ENCODE peak calls at places on chromosomes 7 and 10, in seven cellular contexts. G is psoas muscle, J is AG04450, B is AG10803, L is lung, W is PC-3, R is stomach. O is an unnamed sample.

GRCh38 chr10:113540845-113541553 is 11.9 kb upstream of the HABP2 start:
- DNase-seq in G (no peak), W (peak), R (no peak), J (no peak), L (no peak), B (no peak), O (no peak)

GRCh38 chr7:121480566-121481335 is 84.6 kb upstream of the FAM3C start:
- DNase-seq in J (no peak), G (no peak), L (no peak), B (no peak), W (no peak), R (no peak), O (peak)

GRCh38 chr10:79457256-79457785 is 11.9 kb upstream of the ZCCHC24 start:
- DNase-seq in G (no peak), W (no peak), L (no peak), R (no peak), J (no peak), B (no peak), O (no peak)

GRCh38 chr10:112374724-112375541 is 1.0 kb downstream of the ACSL5 start:
- DNase-seq in W (no peak), L (no peak), B (no peak), R (no peak), G (no peak), J (no peak), O (no peak)

GRCh38 chr7:110373514-110374258 is 717.2 kb upstream of the LRRN3 start:
- DNase-seq in W (no peak), G (no peak), L (no peak), R (no peak), J (peak), B (no peak), O (peak)

GRCh38 chr10:63866747-63867140 is 345.5 kb downstream of the REEP3 start:
- DNase-seq in R (no peak), L (no peak), B (no peak), G (no peak), J (no peak), W (peak), O (peak)

GRCh38 chr10:131271966-131272365 is 39.6 kb downstream of the TCERG1L start:
- DNase-seq in W (no peak), J (no peak), R (no peak), L (no peak), B (no peak), G (no peak), O (no peak)

GRCh38 chr7:139828880-139829653 is at the start of gene TBXAS1:
- DNase-seq in J (no peak), R (peak), G (no peak), L (peak), B (no peak), W (peak), O (no peak)

GRCh38 chr10:126041804-126042231 is 145.5 kb downstream of the FANK1 start:
- DNase-seq in J (no peak), B (peak), L (peak), R (peak), W (no peak), G (peak), O (peak)

GRCh38 chr10:31134303-31134928 is 102.8 kb upstream of the ZNF438 start:
- DNase-seq in R (no peak), B (peak), J (no peak), G (peak), L (peak), W (peak), O (peak)

GRCh38 chr10:25501912-25502311 is 327.1 kb downstream of the GPR158 start:
- DNase-seq in L (no peak), J (no peak), B (no peak), R (no peak), W (no peak), G (no peak), O (no peak)

GRCh38 chr7:158867214-158867984 is 11.0 kb downstream of the DYNC2I1 start:
- DNase-seq in G (no peak), B (no peak), R (no peak), L (no peak), J (no peak), W (no peak), O (no peak)

GRCh38 chr7:22613466-22613865 is 113.5 kb upstream of the STEAP1B start:
- DNase-seq in R (no peak), J (no peak), W (no peak), B (peak), L (no peak), G (no peak), O (no peak)

GRCh38 chr7:92641921-92642511 is 51.8 kb upstream of the FAM133B start:
- DNase-seq in W (peak), J (peak), L (no peak), B (peak), R (no peak), G (no peak), O (peak)

GRCh38 chr10:12635127-12635541 is 285.8 kb downstream of the CAMK1D start:
- DNase-seq in W (peak), R (no peak), J (no peak), L (no peak), G (no peak), B (no peak), O (peak)

GRCh38 chr10:102422586-102423129 is 2.0 kb downstream of the FBXL15 start:
- DNase-seq in R (peak), W (peak), J (no peak), L (peak), B (peak), G (peak), O (peak)

GRCh38 chr10:49008505-49009202 is 69.0 kb upstream of the LRRC18 start:
- DNase-seq in J (no peak), R (no peak), W (no peak), L (no peak), G (no peak), B (no peak), O (no peak)

GRCh38 chr10:61257956-61258496 is 195.2 kb downstream of the TMEM26 start:
- DNase-seq in G (no peak), L (no peak), W (peak), J (peak), B (peak), R (no peak), O (peak)

GRCh38 chr10:124066744-124067714 is 26.4 kb downstream of the CHST15 start:
- DNase-seq in R (no peak), G (no peak), B (no peak), L (no peak), W (no peak), J (no peak), O (no peak)

GRCh38 chr7:26208040-26208439 is 6.5 kb downstream of the CBX3 start:
- DNase-seq in L (no peak), J (no peak), B (no peak), G (no peak), R (no peak), W (no peak), O (no peak)

GRCh38 chr10:27794157-27794556 is 48.5 kb upstream of the MKX start:
- DNase-seq in W (no peak), B (peak), G (no peak), R (no peak), L (no peak), J (no peak), O (peak)

GRCh38 chr7:17369686-17370426 is 71.4 kb downstream of the AHR start:
- DNase-seq in L (peak), J (peak), B (peak), R (no peak), W (peak), G (no peak), O (peak)

GRCh38 chr10:101774589-101775272 is 1.2 kb downstream of the FGF8 start:
- DNase-seq in R (peak), G (no peak), W (no peak), L (no peak), J (no peak), B (no peak), O (no peak)

GRCh38 chr10:117175215-117175900 is 21.9 kb upstream of the KCNK18 start:
- DNase-seq in B (no peak), W (no peak), R (no peak), G (peak), J (no peak), L (peak), O (no peak)

GRCh38 chr10:3031490-3031889 is 35.9 kb upstream of the PFKP start:
- DNase-seq in J (no peak), B (no peak), G (no peak), L (no peak), R (no peak), W (peak), O (no peak)

GRCh38 chr7:25246306-25246705 is 18.0 kb upstream of the NPVF start:
- DNase-seq in W (no peak), J (no peak), L (no peak), G (no peak), R (no peak), B (no peak), O (no peak)

GRCh38 chr10:12717981-12718707 is 283.4 kb downstream of the CCDC3 start:
- DNase-seq in W (peak), R (no peak), J (no peak), G (no peak), B (no peak), L (no peak), O (peak)

GRCh38 chr7:91710896-91711295 is 169.6 kb downstream of the MTERF1 start:
- DNase-seq in L (no peak), G (no peak), R (no peak), J (no peak), W (no peak), B (peak), O (peak)

GRCh38 chr7:279821-280220 is 10.1 kb upstream of the FOXL3 start:
- DNase-seq in B (no peak), R (no peak), J (no peak), G (peak), W (no peak), L (no peak), O (no peak)

GRCh38 chr7:17121671-17122070 is 176.8 kb upstream of the AHR start:
- DNase-seq in J (no peak), G (no peak), W (no peak), R (no peak), B (no peak), L (no peak), O (no peak)

GRCh38 chr7:149475121-149476045 is 14.5 kb upstream of the ZNF777 start:
- DNase-seq in R (no peak), L (no peak), B (no peak), W (no peak), J (no peak), G (no peak), O (no peak)

GRCh38 chr7:149476791-149477190 is 15.9 kb upstream of the ZNF777 start:
- DNase-seq in B (no peak), G (no peak), R (no peak), L (no peak), W (no peak), J (no peak), O (no peak)

GRCh38 chr7:149473251-149473650 is 12.4 kb upstream of the ZNF777 start:
- DNase-seq in W (no peak), J (no peak), G (no peak), B (no peak), L (no peak), R (no peak), O (no peak)

GRCh38 chr7:149471289-149471953 is 10.6 kb upstream of the ZNF777 start:
- DNase-seq in J (no peak), L (no peak), W (no peak), R (no peak), B (no peak), G (no peak), O (no peak)

GRCh38 chr7:149474309-149475120 is 13.7 kb upstream of the ZNF777 start:
- DNase-seq in W (no peak), R (no peak), J (no peak), B (no peak), G (no peak), L (no peak), O (no peak)
- TF ChIP-seq CTCF in W (no peak), R (no peak), J (no peak), B (no peak), G (no peak), L (no peak), O (no peak)

DNA sequence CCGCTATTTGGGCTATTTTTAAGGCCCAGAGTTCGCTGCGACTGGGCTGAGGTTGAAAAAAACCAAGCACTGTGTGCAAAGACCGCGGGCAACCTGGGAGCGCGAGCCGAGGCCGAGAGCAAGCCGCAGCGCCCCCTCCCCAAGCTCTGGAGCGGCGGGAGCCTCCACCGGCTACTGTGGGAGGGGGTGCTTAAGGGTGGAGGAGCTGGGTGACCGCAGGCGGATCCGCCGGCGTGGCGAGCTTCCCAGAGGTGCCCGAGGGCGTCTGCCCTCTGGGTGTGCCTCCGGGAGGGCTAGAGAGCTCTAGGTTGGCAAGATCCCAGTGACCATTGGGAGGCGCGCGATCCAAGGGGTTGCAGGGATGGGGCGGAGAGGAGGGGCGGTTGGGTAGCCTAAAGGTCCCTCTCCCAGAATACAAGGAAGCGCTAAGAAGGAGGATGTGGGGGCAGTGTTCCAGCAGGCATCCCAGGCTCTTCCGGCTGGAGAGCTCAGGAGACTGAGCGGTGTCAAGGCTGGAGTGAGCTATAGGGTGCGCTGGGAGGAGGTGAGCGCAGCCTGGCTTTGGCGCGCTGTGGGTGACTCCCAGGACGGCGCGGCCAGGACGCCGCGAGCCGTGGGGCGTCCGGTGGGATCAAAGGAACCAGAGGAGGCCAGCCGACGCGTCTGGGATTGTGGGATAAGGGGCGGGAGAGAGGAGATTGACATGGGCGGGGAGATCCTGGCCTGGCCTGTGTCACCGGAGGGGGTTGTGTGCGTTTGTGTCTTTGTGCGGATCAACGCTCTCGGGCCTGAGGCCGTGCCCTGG is 8.0 kb downstream of the DLX5 start:
- DNase-seq in W (peak), J (no peak), L (no peak), B (no peak), G (no peak), R (no peak), O (no peak)
- H3K4me3 ChIP-seq in W (peak), J (no peak), L (no peak), B (no peak), G (peak), R (no peak), O (no peak)

GRCh38 chr10:86942441-86943315 is 14.7 kb downstream of the MMRN2 start:
- DNase-seq in J (no peak), G (peak), W (no peak), B (no peak), R (peak), L (no peak), O (no peak)
- TF ChIP-seq CTCF in J (no peak), G (no peak), W (no peak), B (no peak), R (no peak), L (no peak), O (no peak)

GRCh38 chr10:70596110-70596798 is 6.3 kb downstream of the PRF1 start:
- DNase-seq in R (no peak), W (no peak), B (no peak), L (peak), G (no peak), J (no peak), O (no peak)
- H3K4me3 ChIP-seq in R (no peak), W (no peak), B (no peak), L (no peak), G (no peak), J (no peak), O (no peak)

GRCh38 chr10:120736377-120736776 is 114.8 kb upstream of the WDR11 start:
- DNase-seq in R (no peak), G (no peak), J (no peak), L (no peak), B (no peak), W (no peak), O (no peak)

GRCh38 chr10:120738658-120739057 is 112.5 kb upstream of the WDR11 start:
- DNase-seq in J (no peak), W (no peak), L (no peak), G (no peak), B (no peak), R (no peak), O (no peak)

GRCh38 chr10:120735315-120735714 is 115.8 kb upstream of the WDR11 start:
- DNase-seq in B (no peak), R (no peak), W (no peak), J (no peak), G (no peak), L (no peak), O (no peak)

GRCh38 chr10:120734476-120735078 is 116.6 kb upstream of the WDR11 start:
- DNase-seq in L (no peak), W (peak), R (no peak), G (no peak), B (no peak), J (no peak), O (no peak)

GRCh38 chr10:120735773-120736371 is 115.3 kb upstream of the WDR11 start:
- DNase-seq in R (no peak), W (peak), G (no peak), L (no peak), J (no peak), B (peak), O (peak)
- TF ChIP-seq CTCF in R (peak), W (peak), G (peak), L (peak), J (peak), B (peak), O (peak)

O was measured in choroid plexus epithelial cell.